ENCODE peak calls at places on chromosomes 12 and 14, in four cellular contexts. One of them, this sample, is unnamed.

GRCh38 chr14:20610002-20610765 is 19.0 kb upstream of the RNASE12 start:
- DNase-seq in GM12891: no peak
- DNase-seq in GM12878: no peak
- DNase-seq in K562: peak
- DNase-seq in this sample: no peak

GRCh38 chr12:120007272-120007671 is 18.2 kb downstream of the BICDL1 start:
- DNase-seq in K562: no peak
- DNase-seq in GM12878: no peak
- DNase-seq in GM12891: no peak
- DNase-seq in this sample: no peak

GRCh38 chr12:49873361-49873934 is 30.3 kb downstream of the FAIM2 start:
- DNase-seq in GM12878: no peak
- DNase-seq in GM12891: no peak
- DNase-seq in K562: no peak
- DNase-seq in this sample: no peak

GRCh38 chr12:72365151-72365550 is 93.0 kb downstream of the TRHDE start:
- DNase-seq in K562: no peak
- DNase-seq in GM12891: no peak
- DNase-seq in GM12878: no peak
- DNase-seq in this sample: no peak

GRCh38 chr12:114903394-114903748 is 219.4 kb upstream of the TBX3 start:
- DNase-seq in GM12891: no peak
- DNase-seq in K562: no peak
- DNase-seq in GM12878: no peak
- DNase-seq in this sample: no peak

GRCh38 chr14:47988175-47988574 is 312.8 kb upstream of the MDGA2 start:
- DNase-seq in GM12878: no peak
- DNase-seq in K562: no peak
- DNase-seq in GM12891: no peak
- DNase-seq in this sample: no peak

GRCh38 chr14:75084513-75084912 is 15.1 kb downstream of the ZC2HC1C start:
- DNase-seq in GM12891: no peak
- DNase-seq in K562: no peak
- DNase-seq in GM12878: no peak
- DNase-seq in this sample: no peak

GRCh38 chr12:49866859-49867579 is 24.1 kb upstream of the BCDIN3D start:
- DNase-seq in GM12891: peak
- DNase-seq in K562: peak
- DNase-seq in GM12878: no peak
- DNase-seq in this sample: peak

GRCh38 chr14:81986005-81986404 is 452.4 kb upstream of the SEL1L start:
- DNase-seq in K562: no peak
- DNase-seq in GM12878: no peak
- DNase-seq in GM12891: no peak
- DNase-seq in this sample: no peak

GRCh38 chr14:50061664-50062437 is 54.5 kb downstream of the VCPKMT start:
- DNase-seq in GM12891: peak
- DNase-seq in GM12878: peak
- DNase-seq in K562: peak
- DNase-seq in this sample: peak
- TF ChIP-seq POLR2AphosphoS5 in GM12891: peak
- TF ChIP-seq POLR2AphosphoS5 in GM12878: peak
- TF ChIP-seq POLR2AphosphoS5 in K562: no peak
- TF ChIP-seq POLR2AphosphoS5 in this sample: peak

GRCh38 chr12:96416033-96416790 is 16.0 kb upstream of the CDK17 start:
- DNase-seq in GM12891: no peak
- DNase-seq in K562: no peak
- DNase-seq in GM12878: no peak
- DNase-seq in this sample: no peak
- TF ChIP-seq TAF1 in GM12891: no peak
- TF ChIP-seq TAF1 in K562: no peak
- TF ChIP-seq TAF1 in GM12878: no peak
- TF ChIP-seq TAF1 in this sample: no peak

GRCh38 chr12:91513354-91513753 is 330.7 kb upstream of the DCN start:
- DNase-seq in K562: no peak
- DNase-seq in GM12878: no peak
- DNase-seq in GM12891: no peak
- DNase-seq in this sample: no peak
- TF ChIP-seq POLR2A in K562: no peak
- TF ChIP-seq POLR2A in GM12878: no peak
- TF ChIP-seq POLR2A in GM12891: no peak
- TF ChIP-seq POLR2A in this sample: no peak

DNA sequence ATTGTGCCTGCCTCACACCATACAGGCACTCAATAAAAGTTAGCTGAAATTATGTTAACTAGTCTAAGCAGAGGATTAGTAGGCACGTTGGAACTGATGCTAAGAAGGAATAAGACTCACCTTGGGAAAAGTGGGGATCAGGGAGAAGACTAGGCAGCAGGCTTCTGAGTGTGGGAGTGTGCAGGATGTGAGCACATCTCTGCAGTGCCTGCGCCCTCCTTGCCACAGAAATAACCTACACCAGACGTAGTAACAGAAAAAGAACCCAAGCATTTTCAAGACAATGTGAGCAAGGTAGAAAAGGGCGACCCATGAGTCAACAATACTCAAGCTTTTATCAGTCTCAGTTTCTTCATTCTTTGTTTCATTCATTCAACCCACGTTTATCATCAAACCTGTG is 113.9 kb downstream of the CACNA1C start:
- DNase-seq in GM12891: no peak
- DNase-seq in GM12878: no peak
- DNase-seq in K562: no peak
- DNase-seq in this sample: no peak
- TF ChIP-seq POLR2AphosphoS5 in GM12891: no peak
- TF ChIP-seq POLR2AphosphoS5 in GM12878: no peak
- TF ChIP-seq POLR2AphosphoS5 in K562: no peak
- TF ChIP-seq POLR2AphosphoS5 in this sample: no peak

GRCh38 chr12:21451529-21451928 is 14.1 kb downstream of the PYROXD1 start:
- DNase-seq in GM12891: no peak
- DNase-seq in K562: no peak
- DNase-seq in GM12878: no peak
- DNase-seq in this sample: no peak
- TF ChIP-seq TAF1 in GM12891: no peak
- TF ChIP-seq TAF1 in K562: no peak
- TF ChIP-seq TAF1 in GM12878: no peak
- TF ChIP-seq TAF1 in this sample: no peak

GRCh38 chr12:112010415-112011344 is 2.3 kb downstream of the TMEM116 start:
- DNase-seq in GM12891: no peak
- DNase-seq in GM12878: no peak
- DNase-seq in K562: no peak
- DNase-seq in this sample: no peak

GRCh38 chr12:112012775-112013600 is at the start of the genes ERP29 and TMEM116:
- DNase-seq in K562: peak
- DNase-seq in GM12891: peak
- DNase-seq in GM12878: peak
- DNase-seq in this sample: peak

GRCh38 chr12:112015938-112016337 is 2.7 kb downstream of the ERP29 start:
- DNase-seq in GM12878: no peak
- DNase-seq in K562: no peak
- DNase-seq in GM12891: no peak
- DNase-seq in this sample: no peak

GRCh38 chr12:112011685-112012084 is 1.3 kb downstream of the TMEM116 start:
- DNase-seq in GM12878: no peak
- DNase-seq in K562: no peak
- DNase-seq in GM12891: no peak
- DNase-seq in this sample: no peak

DNA sequence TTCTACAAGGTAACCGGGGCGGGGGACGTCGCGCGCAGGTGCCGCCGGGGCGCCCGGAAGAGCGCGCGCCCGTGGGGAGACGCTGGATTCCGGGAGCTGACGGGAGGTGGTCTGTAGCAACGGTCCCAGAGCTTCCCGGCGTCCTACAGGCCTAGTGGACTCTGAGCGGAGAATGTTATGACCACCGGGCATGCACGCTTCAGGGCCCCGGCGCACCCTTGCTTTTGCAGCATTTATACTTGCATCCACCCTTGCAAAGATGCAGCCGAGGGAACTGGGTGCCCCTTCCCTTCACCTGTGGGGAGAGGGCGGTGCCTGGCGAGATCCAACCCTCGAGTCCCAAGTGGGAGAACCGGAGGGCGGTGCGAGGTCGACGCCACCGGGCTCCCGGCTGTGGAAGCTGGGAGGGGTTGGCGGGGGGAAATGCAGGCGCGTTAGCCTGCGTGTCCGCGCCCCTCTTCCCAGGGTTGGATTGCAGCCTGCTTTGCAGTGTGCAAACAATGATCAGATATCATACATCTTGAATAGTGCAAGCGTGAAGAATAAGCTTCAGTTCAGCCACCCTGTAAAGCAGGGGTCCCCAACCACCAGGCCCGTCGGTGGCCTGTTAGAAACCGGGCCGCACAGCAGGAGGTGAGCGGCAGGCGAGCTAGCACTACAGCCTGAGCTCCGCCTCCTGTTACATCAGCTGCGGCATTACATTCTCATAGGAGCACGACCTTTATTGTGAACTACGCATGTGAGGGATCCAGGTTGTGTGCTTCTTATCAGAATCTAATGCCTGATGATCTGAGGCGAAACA is 576 bp downstream of the ERP29 start:
- DNase-seq in K562: peak
- DNase-seq in GM12891: no peak
- DNase-seq in GM12878: peak
- DNase-seq in this sample: no peak
- TF ChIP-seq POLR2A in K562: peak
- TF ChIP-seq POLR2A in GM12891: peak
- TF ChIP-seq POLR2A in GM12878: peak
- TF ChIP-seq POLR2A in this sample: peak

GRCh38 chr12:26416550-26416949 is 221.2 kb downstream of the SSPN start:
- DNase-seq in GM12878: no peak
- DNase-seq in K562: no peak
- DNase-seq in GM12891: no peak
- DNase-seq in this sample: no peak
- TF ChIP-seq POLR2AphosphoS5 in GM12878: no peak
- TF ChIP-seq POLR2AphosphoS5 in K562: no peak
- TF ChIP-seq POLR2AphosphoS5 in GM12891: no peak
- TF ChIP-seq POLR2AphosphoS5 in this sample: no peak

DNA sequence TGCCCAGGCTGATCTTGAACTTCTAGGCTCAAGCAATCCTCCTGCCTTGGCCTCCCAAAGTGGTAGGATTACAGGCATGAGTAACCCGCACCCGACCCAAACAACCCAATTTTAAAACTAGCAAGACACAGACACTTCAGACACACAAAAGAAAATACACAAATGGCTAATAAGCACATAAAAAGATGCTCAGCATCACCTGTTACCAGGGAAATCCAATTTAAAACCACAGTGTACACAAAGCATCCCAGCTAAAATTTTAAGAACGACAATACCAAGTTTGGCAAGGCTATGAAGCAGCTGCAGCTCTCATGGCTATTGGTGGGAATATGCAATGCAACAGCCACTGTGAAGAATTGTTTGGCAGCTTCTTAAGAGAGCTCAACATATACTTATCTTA is 42.0 kb downstream of the BDKRB1 start:
- DNase-seq in GM12891: no peak
- DNase-seq in GM12878: no peak
- DNase-seq in K562: no peak
- DNase-seq in this sample: no peak
- TF ChIP-seq TAF1 in GM12891: no peak
- TF ChIP-seq TAF1 in GM12878: no peak
- TF ChIP-seq TAF1 in K562: no peak
- TF ChIP-seq TAF1 in this sample: no peak

This sample was measured in GM12892.